ENCODE peak calls at places on chromosomes 16 and 17, in eight cellular contexts. U, P, V, I, X, Y, H and G are unnamed samples.

GRCh38 chr17:74042744-74043486 is 160.6 kb upstream of the RPL38 start:
- DNase-seq in H (peak; percentile 78), Y (no peak), V (no peak), I (peak; percentile 83), X (peak; percentile 98), P (no peak), U (no peak), G (peak; percentile 93)

GRCh38 chr17:81167638-81168037 is 1.6 kb upstream of the AATK start:
- DNase-seq in H (no peak), V (no peak), U (no peak), Y (no peak), P (no peak), X (no peak), I (no peak), G (no peak)

GRCh38 chr17:68197997-68198930 is 49.6 kb upstream of the AMZ2 start:
- DNase-seq in U (no peak), H (no peak), V (no peak), X (peak; percentile 79), I (peak; percentile 21), P (peak; percentile 77), Y (no peak), G (no peak)

GRCh38 chr16:83458612-83459011 is 349.2 kb upstream of the HSBP1 start:
- DNase-seq in Y (no peak), X (no peak), V (no peak), U (no peak), I (peak; percentile 65), P (no peak), H (peak; percentile 67), G (peak; percentile 81)

GRCh38 chr17:46984892-46985291 is 5.8 kb upstream of the RPRML start:
- DNase-seq in H (no peak), V (no peak), P (no peak), I (no peak), X (no peak), U (no peak), Y (no peak), G (no peak)

GRCh38 chr17:68697850-68698313 is 96.7 kb upstream of the FAM20A start:
- DNase-seq in U (no peak), V (no peak), Y (no peak), P (no peak), I (peak; percentile 93), X (no peak), H (no peak), G (peak; percentile 81)

GRCh38 chr16:75481475-75481874 is 13.8 kb downstream of the CHST6 start:
- DNase-seq in X (no peak), I (no peak), H (no peak), U (no peak), V (no peak), Y (no peak), P (no peak), G (no peak)

GRCh38 chr16:53061256-53061655 is 6.5 kb downstream of the CHD9 start:
- DNase-seq in X (no peak), H (no peak), Y (no peak), I (no peak), U (no peak), V (no peak), P (no peak), G (no peak)

GRCh38 chr17:48429638-48430586 is at the start of gene SKAP1:
- DNase-seq in U (peak; percentile 58), V (no peak), H (no peak), I (no peak), X (no peak), Y (peak; percentile 61), P (peak; percentile 71), G (no peak)

GRCh38 chr17:59287887-59288286 is 43.6 kb upstream of the YPEL2 start:
- DNase-seq in V (no peak), X (no peak), U (no peak), H (no peak), Y (no peak), I (no peak), P (no peak), G (no peak)

GRCh38 chr16:20851601-20852000 is 45.3 kb downstream of the REXO5 start:
- DNase-seq in H (peak; percentile 85), I (peak; percentile 85), Y (no peak), U (peak; percentile 22), X (peak; percentile 81), V (no peak), P (no peak), G (peak; percentile 93)

GRCh38 chr16:24771132-24771778 is 41.8 kb downstream of the TNRC6A start:
- DNase-seq in U (no peak), H (no peak), V (no peak), I (peak; percentile 14), X (peak; percentile 20), P (no peak), Y (no peak), G (peak; percentile 40)

GRCh38 chr17:41082565-41083136 is 1.3 kb upstream of the KRTAP4-7 start:
- DNase-seq in V (no peak), I (peak; percentile 94), X (peak; percentile 91), H (no peak), Y (no peak), P (no peak), U (no peak), G (peak; percentile 33)

GRCh38 chr17:56690441-56691291 is 97.2 kb downstream of the NOG start:
- DNase-seq in V (no peak), X (no peak), U (no peak), I (no peak), H (no peak), P (no peak), Y (no peak), G (no peak)

GRCh38 chr16:67535201-67535600 is 6.6 kb downstream of the RIPOR1 start:
- DNase-seq in V (no peak), P (no peak), X (no peak), Y (no peak), H (no peak), U (no peak), I (no peak), G (no peak)

GRCh38 chr17:48494335-48494734 is 36.5 kb downstream of the HOXB1 start:
- DNase-seq in I (peak; percentile 58), P (no peak), Y (no peak), V (no peak), X (peak; percentile 49), H (no peak), U (no peak), G (peak; percentile 51)

GRCh38 chr16:88403794-88404581 is 21.2 kb downstream of the ZNF469 start:
- DNase-seq in H (no peak), U (no peak), Y (no peak), X (peak; percentile 21), V (no peak), I (peak; percentile 71), P (no peak), G (no peak)

GRCh38 chr17:15263680-15264079 is 1.4 kb downstream of the PMP22 start:
- DNase-seq in P (no peak), H (no peak), I (no peak), Y (no peak), X (peak; percentile 50), V (no peak), U (no peak), G (no peak)

GRCh38 chr16:28991687-28992086 is 6.8 kb downstream of the LAT start:
- DNase-seq in I (no peak), Y (no peak), H (no peak), X (no peak), U (no peak), V (no peak), P (no peak), G (no peak)

GRCh38 chr16:69522732-69523404 is 42.9 kb upstream of the NFAT5 start:
- DNase-seq in P (peak; percentile 62), V (no peak), Y (no peak), I (no peak), X (no peak), U (no peak), H (no peak), G (no peak)

GRCh38 chr17:42564815-42565522 is 1.9 kb upstream of the MLX start:
- DNase-seq in H (no peak), Y (no peak), V (no peak), P (no peak), U (no peak), I (no peak), X (no peak), G (no peak)

GRCh38 chr16:80515374-80515773 is 25.4 kb upstream of the DYNLRB2 start:
- DNase-seq in H (no peak), Y (no peak), P (peak; percentile 24), U (no peak), X (no peak), V (no peak), I (no peak), G (no peak)
- TF ChIP-seq CTCF in H (no peak), Y (no peak), P (no peak), U (no peak), X (no peak), V (no peak), I (no peak), G (no peak)

GRCh38 chr17:65794572-65794971 is 233.1 kb upstream of the AXIN2 start:
- DNase-seq in H (no peak), I (peak; percentile 53), U (no peak), V (peak; percentile 17), Y (no peak), P (peak; percentile 81), X (peak; percentile 82), G (peak; percentile 65)
- TF ChIP-seq CTCF in H (peak; percentile 53), I (peak; percentile 69), U (peak; percentile 70), V (peak; percentile 71), Y (peak; percentile 60), P (peak; percentile 66), X (peak; percentile 88), G (peak; percentile 64)

DNA sequence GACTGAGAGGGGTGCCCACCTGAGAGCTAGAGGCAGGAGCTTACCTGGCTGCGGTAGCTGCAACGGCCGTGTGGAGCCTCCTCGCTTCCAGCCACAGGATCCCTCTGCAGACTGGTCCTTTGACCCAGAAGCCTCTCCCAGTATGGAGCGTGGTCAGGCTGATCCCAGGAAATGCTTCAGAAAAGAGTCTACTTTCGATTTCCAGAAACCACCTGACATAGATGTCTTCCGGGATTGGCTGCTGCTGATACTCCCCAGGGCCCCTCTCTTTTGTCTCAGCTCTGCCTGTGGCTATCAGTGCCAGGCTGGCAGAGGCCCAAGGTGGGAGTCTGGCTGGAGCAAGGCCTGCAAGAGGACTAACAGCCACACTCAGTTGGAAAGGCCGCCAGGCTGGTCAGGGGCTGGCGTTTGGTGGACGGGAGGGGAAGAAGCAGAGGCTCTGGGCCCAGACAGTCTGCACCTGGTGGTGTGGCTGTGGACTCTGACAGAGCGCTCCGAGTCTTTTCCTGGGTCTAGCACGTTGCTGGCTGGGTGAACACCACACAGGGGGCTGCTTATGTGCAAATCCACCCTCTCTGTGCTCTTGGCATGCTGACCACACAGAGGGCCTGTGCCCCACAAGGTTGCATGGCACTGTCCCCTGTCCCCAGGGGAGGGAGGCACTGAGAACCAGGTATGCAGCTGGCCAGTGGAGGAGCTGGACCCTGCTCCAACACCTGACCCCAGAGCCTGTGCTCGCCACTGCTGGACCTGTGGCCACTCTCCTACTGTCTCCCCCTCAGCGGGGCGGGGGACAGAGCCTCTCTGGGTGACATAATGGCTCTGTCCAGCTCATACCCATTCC is at the start of gene LGALS3BP:
- DNase-seq in Y (peak; percentile 15), I (peak; percentile 56), H (no peak), U (peak; percentile 28), P (peak; percentile 59), V (no peak), X (peak; percentile 54), G (peak; percentile 72)
- TF ChIP-seq CTCF in Y (no peak), I (no peak), H (no peak), U (peak; percentile 16), P (no peak), V (no peak), X (no peak), G (no peak)

DNA sequence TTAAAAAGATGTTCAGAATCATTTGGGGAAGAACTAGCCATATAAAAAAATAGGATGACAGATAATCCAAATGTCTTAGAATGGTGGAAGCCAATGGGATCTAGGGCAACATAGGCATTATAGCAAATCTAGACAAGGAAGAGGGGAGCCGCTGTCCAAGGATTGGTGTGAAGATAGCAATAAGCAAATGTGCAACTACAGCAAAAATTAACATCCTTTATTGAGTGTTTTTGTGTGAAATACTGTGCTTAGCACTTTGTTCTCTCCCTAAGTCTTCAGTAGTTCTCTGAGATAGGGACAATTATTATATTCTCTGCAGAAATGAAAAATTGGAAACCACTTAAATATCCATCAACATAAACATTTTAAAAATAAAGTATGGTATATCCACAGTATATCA is 177.0 kb downstream of the PHKB start:
- DNase-seq in H (no peak), U (no peak), X (no peak), P (no peak), I (no peak), Y (no peak), V (no peak), G (no peak)
- TF ChIP-seq CTCF in H (no peak), U (no peak), X (no peak), P (no peak), I (no peak), Y (no peak), V (no peak), G (no peak)